ENCODE peak calls at places on chromosomes 4 and X, in ten cellular contexts. G, W, L, R, Y, Q, V, P, C and E are unnamed samples.

GRCh38 chrX:65127804-65128203 is 151.6 kb upstream of the ZC4H2 start:
- DNase-seq in G (no peak), W (no peak), L (no peak), R (no peak), Y (no peak), Q (no peak), V (no peak), P (no peak), C (no peak), E (no peak)

GRCh38 chrX:1534321-1535168 is 2.4 kb downstream of the P2RY8 start:
- DNase-seq in G (peak; percentile 46), W (no peak), L (peak; percentile 21), R (no peak), Y (no peak), Q (no peak), V (no peak), P (peak; percentile 82), C (no peak), E (peak; percentile 45)

GRCh38 chr4:56671373-56671772 is 9.7 kb downstream of the HOPX start:
- DNase-seq in G (no peak), W (no peak), L (no peak), R (no peak), Y (no peak), Q (no peak), V (no peak), P (no peak), C (no peak), E (no peak)

GRCh38 chrX:48558270-48558669 is 16.0 kb upstream of the RBM3 start:
- DNase-seq in G (no peak), W (peak; percentile 82), L (no peak), R (peak; percentile 87), Y (no peak), Q (peak; percentile 90), V (no peak), P (no peak), C (no peak), E (no peak)

GRCh38 chr4:186249785-186250739 is 15.9 kb upstream of the F11 start:
- DNase-seq in G (no peak), W (no peak), L (no peak), R (peak; percentile 35), Y (no peak), Q (peak; percentile 29), V (no peak), P (peak; percentile 68), C (no peak), E (no peak)

GRCh38 chr4:7054106-7054880 is 11.1 kb downstream of the TADA2B start:
- DNase-seq in G (no peak), W (no peak), L (no peak), R (no peak), Y (no peak), Q (no peak), V (no peak), P (no peak), C (no peak), E (no peak)

GRCh38 chr4:7190668-7191545 is 1.4 kb upstream of the SORCS2 start:
- DNase-seq in G (no peak), W (no peak), L (no peak), R (no peak), Y (no peak), Q (no peak), V (peak; percentile 13), P (peak; percentile 17), C (no peak), E (no peak)

GRCh38 chr4:139300431-139301142 is 718 bp upstream of the NAA15 start:
- DNase-seq in G (no peak), W (peak; percentile 63), L (no peak), R (peak; percentile 70), Y (no peak), Q (peak; percentile 73), V (no peak), P (no peak), C (no peak), E (no peak)

GRCh38 chr4:78749258-78749971 is 26.7 kb upstream of the BMP2K start:
- DNase-seq in G (no peak), W (no peak), L (no peak), R (peak; percentile 48), Y (no peak), Q (no peak), V (no peak), P (no peak), C (no peak), E (no peak)

GRCh38 chr4:98673978-98674377 is 15.6 kb upstream of the TSPAN5 start:
- DNase-seq in G (no peak), W (peak; percentile 20), L (no peak), R (peak; percentile 63), Y (no peak), Q (no peak), V (no peak), P (no peak), C (no peak), E (no peak)

GRCh38 chrX:115894087-115894486 is 276.5 kb upstream of the AGTR2 start:
- DNase-seq in G (no peak), W (no peak), L (peak; percentile 5), R (peak; percentile 9), Y (no peak), Q (peak; percentile 52), V (peak; percentile 34), P (peak; percentile 31), C (no peak), E (peak; percentile 28)

GRCh38 chr4:4859799-4860380 is 425 bp downstream of the MSX1 start:
- DNase-seq in G (no peak), W (no peak), L (peak; percentile 64), R (no peak), Y (no peak), Q (peak; percentile 19), V (no peak), P (no peak), C (no peak), E (no peak)

GRCh38 chr4:27861802-27862201 is 1001.2 kb downstream of the STIM2 start:
- DNase-seq in G (no peak), W (peak; percentile 66), L (no peak), R (peak; percentile 48), Y (no peak), Q (peak; percentile 28), V (no peak), P (no peak), C (no peak), E (no peak)

DNA sequence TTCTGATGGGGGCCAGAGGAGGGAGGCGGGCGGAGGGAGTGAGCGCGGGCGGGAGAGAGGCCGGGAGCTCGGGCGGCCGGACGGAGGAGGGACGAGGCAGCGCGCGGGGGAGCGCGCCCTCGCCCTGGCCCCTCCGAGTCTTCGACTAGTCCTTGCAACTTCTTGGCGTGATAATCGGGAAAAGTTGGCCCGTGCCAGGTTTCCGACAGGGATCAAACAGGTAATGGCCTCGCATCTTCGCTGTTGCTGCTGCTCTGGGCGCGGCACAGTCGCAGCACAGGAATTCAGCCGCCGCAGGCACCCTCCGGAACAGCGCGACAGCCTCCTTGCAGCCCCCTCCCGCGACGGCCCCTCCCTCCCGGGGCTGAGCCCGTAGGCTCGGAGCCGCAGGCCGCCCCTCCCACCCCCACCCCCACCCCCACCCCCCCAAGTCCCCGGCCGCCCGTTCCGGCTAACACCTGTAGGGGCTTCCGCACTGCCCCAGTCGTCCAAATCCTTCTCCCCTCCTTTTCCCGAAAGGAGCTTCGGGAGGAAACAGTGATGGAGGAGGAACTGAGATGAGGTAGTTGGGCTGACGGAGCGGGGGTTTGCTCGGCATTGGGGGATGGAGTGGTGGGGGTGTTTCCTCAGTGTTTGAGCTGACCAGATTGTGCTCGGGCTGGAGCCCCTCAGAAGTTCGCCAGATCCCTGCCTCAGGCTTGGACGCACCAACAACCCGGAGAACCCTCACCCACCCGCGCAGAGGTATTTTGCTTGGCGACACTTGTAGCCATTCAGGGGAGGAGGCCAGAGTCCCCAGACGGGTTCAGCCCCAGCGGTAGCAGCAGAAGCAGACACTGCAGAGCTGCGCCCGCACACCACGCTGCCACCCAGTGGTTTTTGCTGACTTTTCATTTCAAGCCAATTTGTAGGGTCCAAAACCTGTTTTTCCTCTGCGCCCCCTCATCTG is at the start of gene FGF13:
- DNase-seq in G (no peak), W (no peak), L (peak; percentile 13), R (peak; percentile 27), Y (peak; percentile 10), Q (peak; percentile 2), V (no peak), P (peak; percentile 73), C (no peak), E (no peak)
- TF ChIP-seq CTCF in G (no peak), W (no peak), L (no peak), R (peak; percentile 13), Y (peak; percentile 30), Q (no peak), V (no peak), P (peak; percentile 63), C (peak; percentile 36), E (peak; percentile 5)

GRCh38 chr4:123599920-123600394 is 203.4 kb downstream of the SPRY1 start:
- DNase-seq in G (peak; percentile 65), W (no peak), L (peak; percentile 63), R (peak; percentile 62), Y (peak; percentile 73), Q (peak; percentile 42), V (peak; percentile 75), P (peak; percentile 60), C (no peak), E (peak; percentile 44)
- TF ChIP-seq CTCF in G (no peak), W (no peak), L (no peak), R (no peak), Y (no peak), Q (no peak), V (no peak), P (no peak), C (no peak), E (no peak)

DNA sequence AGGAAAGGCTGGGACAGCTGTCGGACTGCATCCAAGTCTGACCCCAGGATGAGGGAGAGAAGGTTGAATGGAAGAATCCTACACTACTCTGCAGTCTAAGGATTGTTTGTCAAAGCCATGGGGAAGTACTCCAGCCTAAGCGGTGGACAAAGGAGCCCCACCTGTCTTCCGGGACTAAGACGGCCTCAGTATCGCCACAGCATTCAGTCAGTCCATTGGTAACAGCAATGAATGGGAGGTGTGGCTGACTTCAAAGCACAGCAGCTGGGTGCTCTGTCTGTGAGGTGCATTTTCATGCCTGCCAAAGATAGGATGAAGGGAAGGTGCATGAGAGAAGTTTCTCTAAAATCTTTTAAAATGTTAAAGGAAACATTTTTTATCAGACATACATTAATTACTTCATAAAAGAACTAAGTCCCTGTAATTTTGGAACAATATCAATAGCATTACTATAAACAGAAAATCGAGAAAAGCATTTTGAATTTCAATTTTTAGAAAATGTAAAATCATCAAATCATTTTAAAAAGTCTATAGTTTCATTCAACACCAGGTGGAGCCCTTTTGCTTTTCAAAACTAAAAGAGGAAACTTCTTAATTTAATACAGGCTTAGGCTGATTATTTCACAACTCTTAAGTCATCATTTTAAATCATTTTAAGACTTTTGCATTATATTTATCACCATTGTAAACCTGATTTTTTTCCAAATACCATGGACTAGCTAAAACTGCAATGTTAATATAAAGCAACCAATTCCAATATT is 27.6 kb upstream of the INTU start:
- DNase-seq in G (no peak), W (peak; percentile 17), L (no peak), R (peak; percentile 22), Y (no peak), Q (peak; percentile 60), V (no peak), P (peak; percentile 94), C (no peak), E (no peak)
- TF ChIP-seq CTCF in G (no peak), W (peak; percentile 87), L (no peak), R (peak; percentile 31), Y (peak; percentile 71), Q (peak; percentile 43), V (peak; percentile 31), P (peak; percentile 68), C (peak; percentile 57), E (peak; percentile 43)

DNA sequence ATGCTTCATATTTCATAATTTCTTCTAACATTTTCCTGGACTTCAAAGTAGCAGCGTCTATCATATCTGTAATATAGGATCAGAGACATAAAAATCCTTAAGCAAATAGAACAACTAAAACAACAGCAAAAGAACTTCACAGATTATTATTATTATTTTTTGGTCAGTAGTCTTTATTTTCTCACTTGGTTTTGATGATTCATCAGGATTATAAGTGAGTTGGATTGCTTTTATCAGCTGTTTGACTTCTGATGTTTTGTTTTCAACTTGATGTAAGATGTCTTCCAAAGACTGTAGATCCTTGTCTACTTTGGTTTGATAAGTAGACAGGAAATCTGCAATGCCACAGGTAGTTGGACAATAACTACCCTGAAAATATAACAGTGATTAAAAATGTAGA is 623 bp downstream of the FGG start:
- DNase-seq in G (no peak), W (no peak), L (no peak), R (no peak), Y (no peak), Q (no peak), V (no peak), P (no peak), C (no peak), E (no peak)
- TF ChIP-seq CTCF in G (no peak), W (no peak), L (no peak), R (no peak), Y (no peak), Q (no peak), V (no peak), P (no peak), C (no peak), E (no peak)